ENCODE peak calls at places on chromosome 1, in four cellular contexts. One of them, this sample, is unnamed.

GRCh38 chr1:234599617-234600417 is 10.2 kb downstream of the IRF2BP2 start:
- DNase-seq in tibial artery: peak; percentile 97
- DNase-seq in body of pancreas: peak; percentile 89
- DNase-seq in transverse colon: peak; percentile 92
- DNase-seq in this sample: peak; percentile 89

GRCh38 chr1:168942165-168942564 is 164.3 kb upstream of the ATP1B1 start:
- DNase-seq in tibial artery: no peak
- DNase-seq in body of pancreas: no peak
- DNase-seq in transverse colon: no peak
- DNase-seq in this sample: no peak

GRCh38 chr1:47978486-47978885 is 18.7 kb downstream of the TRABD2B start:
- DNase-seq in tibial artery: no peak
- DNase-seq in body of pancreas: no peak
- DNase-seq in transverse colon: peak; percentile 38
- DNase-seq in this sample: no peak

GRCh38 chr1:235642021-235642942 is 7.3 kb downstream of the GNG4 start:
- DNase-seq in tibial artery: no peak
- DNase-seq in body of pancreas: no peak
- DNase-seq in transverse colon: no peak
- DNase-seq in this sample: no peak

GRCh38 chr1:109040627-109041613 is 982 bp downstream of the WDR47 start:
- DNase-seq in tibial artery: no peak
- DNase-seq in body of pancreas: peak; percentile 18
- DNase-seq in transverse colon: peak; percentile 21
- DNase-seq in this sample: no peak

GRCh38 chr1:93665015-93665414 is 16.6 kb downstream of the BCAR3 start:
- DNase-seq in tibial artery: no peak
- DNase-seq in body of pancreas: no peak
- DNase-seq in transverse colon: no peak
- DNase-seq in this sample: no peak

GRCh38 chr1:191255354-191256057 is 777.8 kb upstream of the BRINP3 start:
- DNase-seq in tibial artery: no peak
- DNase-seq in body of pancreas: no peak
- DNase-seq in transverse colon: no peak
- DNase-seq in this sample: no peak

GRCh38 chr1:18673976-18674375 is 43.3 kb downstream of the PAX7 start:
- DNase-seq in tibial artery: no peak
- DNase-seq in body of pancreas: no peak
- DNase-seq in transverse colon: no peak
- DNase-seq in this sample: no peak

GRCh38 chr1:106564192-106564591 is 492.3 kb upstream of the PRMT6 start:
- DNase-seq in tibial artery: no peak
- DNase-seq in body of pancreas: no peak
- DNase-seq in transverse colon: no peak
- DNase-seq in this sample: no peak

GRCh38 chr1:162166934-162167615 is 97.6 kb downstream of the NOS1AP start:
- DNase-seq in tibial artery: no peak
- DNase-seq in body of pancreas: no peak
- DNase-seq in transverse colon: no peak
- DNase-seq in this sample: no peak

GRCh38 chr1:51345300-51345687 is 14.9 kb upstream of the TTC39A start:
- DNase-seq in tibial artery: no peak
- DNase-seq in body of pancreas: no peak
- DNase-seq in transverse colon: no peak
- DNase-seq in this sample: no peak

GRCh38 chr1:70429219-70429618 is 18.2 kb downstream of the CTH start:
- DNase-seq in tibial artery: no peak
- DNase-seq in body of pancreas: no peak
- DNase-seq in transverse colon: no peak
- DNase-seq in this sample: no peak

GRCh38 chr1:54798769-54799641 is 2.1 kb downstream of the TTC22 start:
- DNase-seq in tibial artery: no peak
- DNase-seq in body of pancreas: peak; percentile 39
- DNase-seq in transverse colon: peak; percentile 77
- DNase-seq in this sample: peak; percentile 43

GRCh38 chr1:241228339-241228738 is 128.7 kb downstream of the RGS7 start:
- DNase-seq in tibial artery: no peak
- DNase-seq in body of pancreas: no peak
- DNase-seq in transverse colon: no peak
- DNase-seq in this sample: no peak

GRCh38 chr1:28737245-28738137 is 751 bp downstream of the YTHDF2 start:
- DNase-seq in tibial artery: no peak
- DNase-seq in body of pancreas: peak; percentile 35
- DNase-seq in transverse colon: peak; percentile 56
- DNase-seq in this sample: peak; percentile 64

GRCh38 chr1:22524481-22524880 is 38.8 kb upstream of the EPHA8 start:
- DNase-seq in tibial artery: no peak
- DNase-seq in body of pancreas: no peak
- DNase-seq in transverse colon: no peak
- DNase-seq in this sample: peak; percentile 32

DNA sequence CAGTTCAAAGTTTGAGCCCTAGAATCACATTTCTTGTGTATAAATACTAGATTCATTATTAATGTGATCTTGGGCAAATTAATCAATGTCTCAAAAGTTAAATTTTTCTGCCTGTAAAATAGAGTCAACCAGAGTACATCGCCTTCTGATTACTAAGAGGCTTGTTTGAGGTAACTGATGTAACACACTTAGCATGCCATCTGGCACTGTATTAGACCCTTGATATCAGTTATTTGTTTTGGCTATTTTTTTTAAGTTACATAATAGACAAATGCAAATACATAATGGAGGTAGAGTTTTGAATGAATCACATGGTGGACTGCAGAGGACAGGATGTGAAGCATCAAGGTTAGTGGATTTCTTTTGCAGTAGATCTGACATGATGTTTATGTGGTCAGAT is 298.4 kb downstream of the ADGRL2 start:
- DNase-seq in tibial artery: no peak
- DNase-seq in body of pancreas: no peak
- DNase-seq in transverse colon: no peak
- DNase-seq in this sample: no peak
- H3K9me3 ChIP-seq in tibial artery: no peaks in the 10 kb centered on the region
- H3K9me3 ChIP-seq in body of pancreas: no peaks in the 10 kb centered on the region
- H3K9me3 ChIP-seq in transverse colon: no peaks in the 10 kb centered on the region
- H3K9me3 ChIP-seq in this sample: no peaks in the 10 kb centered on the region

DNA sequence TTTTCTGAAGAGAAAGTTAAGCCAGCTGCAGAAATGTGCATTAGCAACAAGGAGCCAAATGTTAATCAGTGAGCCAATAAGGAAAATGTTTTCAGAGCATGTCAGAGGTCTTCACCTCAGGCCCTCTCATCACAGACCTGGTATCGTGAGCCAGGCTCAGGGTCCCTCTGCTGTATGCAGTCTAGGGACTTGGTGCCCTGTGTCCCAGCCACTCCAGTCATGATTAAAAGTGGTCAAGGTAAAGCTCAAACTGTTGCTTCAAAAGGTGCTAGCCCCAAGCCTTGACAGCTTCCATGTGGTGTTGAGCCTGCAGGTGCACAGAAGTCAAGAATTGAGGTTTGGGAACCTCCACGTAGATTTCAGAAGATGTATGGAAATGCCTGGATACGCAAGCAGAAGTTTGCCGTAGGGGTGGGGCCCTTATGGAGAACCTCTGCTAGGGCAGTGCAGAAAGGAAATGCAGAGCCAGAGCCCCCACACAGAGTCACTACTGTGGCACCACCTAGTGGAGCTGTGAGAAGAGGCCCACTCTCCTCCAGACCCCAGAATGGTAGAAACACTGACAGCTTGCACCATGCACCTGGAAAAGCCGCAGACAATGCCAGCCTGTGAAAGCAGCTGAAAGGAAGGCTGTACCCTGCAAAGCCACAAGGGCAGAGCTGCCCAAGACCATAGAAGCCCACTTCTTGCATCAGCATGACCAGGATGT is 1128.7 kb downstream of the AMY1C start:
- DNase-seq in tibial artery: no peak
- DNase-seq in body of pancreas: no peak
- DNase-seq in transverse colon: no peak
- DNase-seq in this sample: no peak
- TF ChIP-seq CTCF in tibial artery: no peak
- TF ChIP-seq CTCF in body of pancreas: no peak
- TF ChIP-seq CTCF in transverse colon: no peak
- TF ChIP-seq CTCF in this sample: no peak

DNA sequence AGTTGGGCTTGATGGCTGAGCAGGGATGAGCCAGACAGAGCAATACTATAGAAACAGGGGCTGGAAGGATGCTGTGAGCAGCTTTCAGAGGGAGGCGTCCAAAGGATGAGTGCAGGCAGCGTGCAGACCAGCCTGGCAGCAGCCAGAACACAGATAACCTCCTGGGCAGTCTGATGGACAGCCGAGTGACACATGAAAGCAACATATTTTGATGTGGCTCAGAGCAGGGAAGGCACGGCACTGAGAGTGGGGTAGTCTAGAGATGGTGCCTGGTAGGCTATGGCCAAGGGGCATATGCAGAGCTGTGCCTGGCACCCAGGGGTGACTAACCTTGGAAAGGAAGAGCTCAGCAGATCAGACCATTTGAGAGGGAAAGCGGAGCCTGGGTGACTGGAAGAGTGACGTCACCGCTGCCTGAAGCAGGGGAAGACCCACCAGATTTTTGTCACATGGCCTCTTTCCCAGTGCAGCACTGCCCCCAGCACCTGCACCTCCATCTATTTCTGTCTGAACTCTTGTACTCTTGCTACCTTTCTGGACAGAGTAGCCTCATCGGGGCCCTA is 3.6 kb downstream of the PINK1 start:
- DNase-seq in tibial artery: no peak
- DNase-seq in body of pancreas: no peak
- DNase-seq in transverse colon: no peak
- DNase-seq in this sample: no peak
- H3K36me3 ChIP-seq in tibial artery: peaks cover 52% of the 10 kb centered on the region
- H3K36me3 ChIP-seq in body of pancreas: peaks cover 20% of the 10 kb centered on the region
- H3K36me3 ChIP-seq in transverse colon: no peaks in the 10 kb centered on the region
- H3K36me3 ChIP-seq in this sample: peaks cover 43% of the 10 kb centered on the region

GRCh38 chr1:64291931-64292330 is 88.5 kb downstream of the UBE2U start:
- DNase-seq in tibial artery: no peak
- DNase-seq in body of pancreas: no peak
- DNase-seq in transverse colon: no peak
- DNase-seq in this sample: no peak

GRCh38 chr1:64295566-64295965 is 92.1 kb downstream of the UBE2U start:
- DNase-seq in tibial artery: no peak
- DNase-seq in body of pancreas: no peak
- DNase-seq in transverse colon: no peak
- DNase-seq in this sample: no peak

GRCh38 chr1:64292399-64292798 is 89.0 kb downstream of the UBE2U start:
- DNase-seq in tibial artery: no peak
- DNase-seq in body of pancreas: no peak
- DNase-seq in transverse colon: no peak
- DNase-seq in this sample: no peak

GRCh38 chr1:64295136-64295535 is 91.7 kb downstream of the UBE2U start:
- DNase-seq in tibial artery: no peak
- DNase-seq in body of pancreas: no peak
- DNase-seq in transverse colon: no peak
- DNase-seq in this sample: no peak

GRCh38 chr1:64293820-64294219 is 90.4 kb downstream of the UBE2U start:
- DNase-seq in tibial artery: no peak
- DNase-seq in body of pancreas: no peak
- DNase-seq in transverse colon: no peak
- DNase-seq in this sample: no peak
- H3K9me3 ChIP-seq in tibial artery: no peaks in the 10 kb centered on the region
- H3K9me3 ChIP-seq in body of pancreas: no peaks in the 10 kb centered on the region
- H3K9me3 ChIP-seq in transverse colon: no peaks in the 10 kb centered on the region
- H3K9me3 ChIP-seq in this sample: no peaks in the 10 kb centered on the region

GRCh38 chr1:44534771-44535170 is 129.7 kb downstream of the RNF220 start:
- DNase-seq in tibial artery: no peak
- DNase-seq in body of pancreas: no peak
- DNase-seq in transverse colon: no peak
- DNase-seq in this sample: no peak
- TF ChIP-seq CTCF in tibial artery: no peak
- TF ChIP-seq CTCF in body of pancreas: no peak
- TF ChIP-seq CTCF in transverse colon: no peak
- TF ChIP-seq CTCF in this sample: no peak

DNA sequence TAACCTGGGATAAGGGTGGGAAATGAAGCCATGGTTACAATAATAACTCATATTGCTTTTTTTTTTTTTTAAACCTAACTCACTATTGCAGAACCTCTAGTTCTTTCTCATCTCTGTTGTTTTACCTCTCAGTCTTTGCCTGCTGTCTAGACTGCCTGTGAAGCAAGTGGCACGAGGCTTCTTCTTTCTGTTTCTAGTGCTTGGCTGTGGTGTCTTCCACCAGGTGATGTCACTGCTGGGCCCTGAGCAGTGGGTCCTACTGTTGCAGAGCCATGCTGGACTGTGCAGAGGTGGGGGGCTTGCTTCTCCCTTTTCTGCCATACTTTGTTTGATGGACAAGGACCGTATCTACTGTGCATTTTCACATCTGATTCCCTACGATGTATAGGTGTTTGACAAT is 51.7 kb downstream of the ZNF326 start:
- DNase-seq in tibial artery: no peak
- DNase-seq in body of pancreas: no peak
- DNase-seq in transverse colon: no peak
- DNase-seq in this sample: no peak
- H3K36me3 ChIP-seq in tibial artery: no peaks in the 10 kb centered on the region
- H3K36me3 ChIP-seq in body of pancreas: no peaks in the 10 kb centered on the region
- H3K36me3 ChIP-seq in transverse colon: no peaks in the 10 kb centered on the region
- H3K36me3 ChIP-seq in this sample: no peaks in the 10 kb centered on the region

GRCh38 chr1:35619237-35620121 is 21.8 kb downstream of the PSMB2 start:
- DNase-seq in tibial artery: no peak
- DNase-seq in body of pancreas: no peak
- DNase-seq in transverse colon: no peak
- DNase-seq in this sample: no peak
- H3K9me3 ChIP-seq in tibial artery: no peaks in the 10 kb centered on the region
- H3K9me3 ChIP-seq in body of pancreas: no peaks in the 10 kb centered on the region
- H3K9me3 ChIP-seq in transverse colon: no peaks in the 10 kb centered on the region
- H3K9me3 ChIP-seq in this sample: no peaks in the 10 kb centered on the region

GRCh38 chr1:154481058-154481457 is 21.0 kb upstream of the TDRD10 start:
- DNase-seq in tibial artery: no peak
- DNase-seq in body of pancreas: no peak
- DNase-seq in transverse colon: no peak
- DNase-seq in this sample: peak; percentile 16

GRCh38 chr1:154478013-154478412 is 24.0 kb upstream of the TDRD10 start:
- DNase-seq in tibial artery: no peak
- DNase-seq in body of pancreas: no peak
- DNase-seq in transverse colon: peak; percentile 81
- DNase-seq in this sample: no peak

GRCh38 chr1:154479764-154480421 is 22.1 kb upstream of the TDRD10 start:
- DNase-seq in tibial artery: no peak
- DNase-seq in body of pancreas: peak; percentile 82
- DNase-seq in transverse colon: peak; percentile 69
- DNase-seq in this sample: no peak

GRCh38 chr1:154476791-154477190 is 25.2 kb upstream of the TDRD10 start:
- DNase-seq in tibial artery: no peak
- DNase-seq in body of pancreas: no peak
- DNase-seq in transverse colon: peak; percentile 30
- DNase-seq in this sample: peak; percentile 19

DNA sequence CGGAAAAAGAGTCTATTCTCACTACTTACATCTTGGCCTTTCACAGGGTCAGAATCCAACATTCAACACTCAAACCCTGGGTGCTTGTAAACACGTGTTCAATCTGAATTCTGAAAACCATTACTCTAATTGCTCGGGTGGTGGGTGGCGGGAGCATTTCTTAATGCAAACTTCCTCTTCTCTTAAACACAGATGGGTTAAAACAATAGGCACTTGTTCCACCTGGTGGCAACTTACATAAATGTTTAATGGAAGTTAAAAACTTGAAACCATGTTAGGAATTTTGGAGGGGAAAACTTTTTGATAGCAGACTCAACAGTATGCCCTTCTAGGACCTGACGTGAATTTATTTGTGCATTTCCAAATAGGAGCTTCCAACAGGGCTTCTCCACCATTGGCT is 23.4 kb upstream of the TDRD10 start:
- DNase-seq in tibial artery: no peak
- DNase-seq in body of pancreas: no peak
- DNase-seq in transverse colon: peak; percentile 40
- DNase-seq in this sample: no peak
- TF ChIP-seq CTCF in tibial artery: no peak
- TF ChIP-seq CTCF in body of pancreas: peak; percentile 28
- TF ChIP-seq CTCF in transverse colon: peak; percentile 25
- TF ChIP-seq CTCF in this sample: no peak

This sample was measured in suprapubic skin.